ENCODE peak calls at places on chromosomes 12 and 14, in nine cellular contexts. X is coronary artery; Z is GM20000; L is ELR; E is NCI-H2171; K is CD4-positive, alpha-beta T cell; T is fibroblast of lung; W is NCI-H460; C is endothelial cell of umbilical vein. V is an unnamed sample.

GRCh38 chr12:70849265-70849960 is 71.1 kb downstream of the PTPRR start:
- DNase-seq in E (no peak), Z (no peak), X (no peak), K (no peak), W (peak; percentile 7), C (peak; percentile 39), T (peak; percentile 32), L (peak; percentile 24), V (no peak)

GRCh38 chr12:78096909-78097597 is 266.4 kb downstream of the NAV3 start:
- DNase-seq in X (no peak), C (peak; percentile 19), E (peak; percentile 81), T (peak; percentile 56), W (no peak), L (peak; percentile 12), Z (no peak), K (no peak), V (no peak)

GRCh38 chr12:63302941-63303536 is 152.0 kb upstream of the AVPR1A start:
- DNase-seq in K (no peak), Z (no peak), C (no peak), T (no peak), E (no peak), X (no peak), W (no peak), L (no peak), V (no peak)

GRCh38 chr14:52485350-52485960 is 66.8 kb downstream of the TXNDC16 start:
- DNase-seq in E (no peak), T (no peak), Z (no peak), K (no peak), C (no peak), L (peak; percentile 32), X (no peak), W (no peak), V (no peak)

GRCh38 chr14:53152627-53152908 is 555 bp downstream of the DDHD1 start:
- DNase-seq in L (no peak), T (no peak), W (no peak), K (peak; percentile 26), Z (no peak), X (no peak), C (peak; percentile 63), E (no peak), V (no peak)

GRCh38 chr12:66934289-66934688 is 255.4 kb upstream of the GRIP1 start:
- DNase-seq in Z (no peak), W (no peak), E (no peak), C (no peak), L (no peak), K (no peak), X (no peak), T (no peak), V (no peak)

GRCh38 chr12:9064815-9065606 is 50.7 kb downstream of the A2M start:
- DNase-seq in Z (no peak), W (peak; percentile 8), T (peak; percentile 46), X (peak; percentile 89), C (peak; percentile 52), L (peak; percentile 10), K (no peak), E (no peak), V (peak; percentile 95)

GRCh38 chr12:6821271-6821673 is 349 bp upstream of the GPR162 start:
- DNase-seq in T (peak; percentile 80), K (peak; percentile 19), E (peak; percentile 100), X (no peak), L (peak; percentile 67), W (no peak), C (peak; percentile 83), Z (no peak), V (no peak)

GRCh38 chr12:5022465-5023061 is 21.1 kb upstream of the KCNA5 start:
- DNase-seq in Z (peak; percentile 79), E (no peak), T (peak; percentile 32), K (peak; percentile 9), L (peak; percentile 47), C (peak; percentile 36), X (no peak), W (peak; percentile 30), V (peak; percentile 35)

GRCh38 chr12:84172823-84173424 is 739.7 kb downstream of the SLC6A15 start:
- DNase-seq in Z (no peak), K (no peak), X (no peak), E (no peak), C (no peak), T (no peak), W (no peak), L (no peak), V (no peak)

GRCh38 chr14:33631021-33631420 is 319.9 kb downstream of the EGLN3 start:
- DNase-seq in T (peak; percentile 85), E (no peak), W (no peak), C (no peak), X (no peak), Z (no peak), K (no peak), L (no peak), V (no peak)